ENCODE peak calls at places on chromosomes 3 and 15, in nine cellular contexts. A is A673, T is pancreas, C is AG09309, M is fibroblast of mammary gland, W is fibroblast of pulmonary artery, G is fibroblast of lung, B is neural progenitor cell, K is psoas muscle. H is an unnamed sample.

GRCh38 chr3:129604942-129605592 is 1.4 kb downstream of the PLXND1 start:
- DNase-seq in A (no peak), T (no peak), C (no peak), M (no peak), W (no peak), G (no peak), B (peak; percentile 90), K (no peak), H (no peak)

GRCh38 chr15:64137226-64137833 is 14.2 kb upstream of the SNX22 start:
- DNase-seq in A (no peak), T (no peak), C (no peak), M (no peak), W (no peak), G (no peak), B (no peak), K (no peak), H (no peak)

GRCh38 chr3:116141724-116142123 is 303.6 kb downstream of the LSAMP start:
- DNase-seq in A (no peak), T (no peak), C (no peak), M (peak; percentile 13), W (no peak), G (peak; percentile 32), B (no peak), K (no peak), H (no peak)

GRCh38 chr3:47003461-47004368 is 24.2 kb downstream of the NBEAL2 start:
- DNase-seq in A (no peak), T (peak; percentile 12), C (no peak), M (no peak), W (no peak), G (no peak), B (no peak), K (peak; percentile 50), H (no peak)

GRCh38 chr3:177440456-177441105 is 243.3 kb upstream of the TBL1XR1 start:
- DNase-seq in A (no peak), T (no peak), C (no peak), M (peak; percentile 61), W (no peak), G (no peak), B (no peak), K (no peak), H (no peak)

GRCh38 chr3:11820540-11821041 is 26.1 kb downstream of the TAMM41 start:
- DNase-seq in A (peak; percentile 33), T (no peak), C (no peak), M (peak; percentile 56), W (no peak), G (peak; percentile 63), B (no peak), K (no peak), H (no peak)

GRCh38 chr3:150314248-150315027 is 93.7 kb upstream of the TSC22D2 start:
- DNase-seq in A (no peak), T (peak; percentile 62), C (no peak), M (no peak), W (no peak), G (peak; percentile 42), B (no peak), K (no peak), H (no peak)

GRCh38 chr3:58434511-58434910 is 879 bp upstream of the PDHB start:
- DNase-seq in A (no peak), T (no peak), C (no peak), M (no peak), W (no peak), G (no peak), B (peak; percentile 43), K (no peak), H (no peak)

GRCh38 chr3:124492824-124493223 is 237.4 kb upstream of the UMPS start:
- DNase-seq in A (peak; percentile 48), T (peak; percentile 44), C (no peak), M (peak; percentile 32), W (peak; percentile 21), G (peak; percentile 14), B (no peak), K (no peak), H (peak; percentile 28)

GRCh38 chr3:32438596-32439344 is 47.1 kb downstream of the CMTM7 start:
- DNase-seq in A (no peak), T (no peak), C (no peak), M (no peak), W (peak; percentile 53), G (no peak), B (no peak), K (no peak), H (no peak)

GRCh38 chr15:43483306-43484128 is 9.4 kb downstream of the TP53BP1 start:
- DNase-seq in A (peak; percentile 43), T (no peak), C (no peak), M (peak; percentile 50), W (peak; percentile 55), G (peak; percentile 57), B (no peak), K (no peak), H (peak; percentile 43)

GRCh38 chr3:143040264-143040879 is 39.0 kb downstream of the U2SURP start:
- DNase-seq in A (peak; percentile 32), T (no peak), C (no peak), M (peak; percentile 66), W (peak; percentile 70), G (peak; percentile 63), B (peak; percentile 19), K (no peak), H (peak; percentile 55)

GRCh38 chr3:66196633-66197032 is 24.2 kb upstream of the SLC25A26 start:
- DNase-seq in A (no peak), T (no peak), C (no peak), M (peak; percentile 16), W (no peak), G (peak; percentile 26), B (no peak), K (no peak), H (peak; percentile 17)
- TF ChIP-seq CTCF in A (peak; percentile 51), T (no peak), C (no peak), M (peak; percentile 19), W (peak; percentile 25), G (no peak), B (peak; percentile 31), K (peak; percentile 33), H (peak; percentile 25)

DNA sequence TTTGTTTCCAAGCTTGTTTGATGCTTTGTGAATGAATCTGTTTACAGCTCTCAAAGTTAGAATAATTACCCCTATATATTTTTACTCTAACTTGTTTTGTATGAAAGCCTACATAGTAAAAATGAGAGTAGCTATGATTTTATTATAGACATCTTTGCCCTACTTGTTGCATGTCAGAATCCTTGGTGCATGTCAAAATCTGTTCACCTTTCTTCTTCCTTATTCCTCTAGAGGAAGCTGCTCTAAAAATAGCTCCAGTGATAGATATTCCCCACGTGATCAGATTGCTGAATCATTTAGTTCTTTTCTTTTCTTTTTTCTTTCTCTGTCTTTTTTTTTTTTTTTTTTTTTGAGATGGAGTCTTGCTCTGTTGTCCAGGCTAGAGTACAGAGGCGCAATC is 39.8 kb downstream of the LRRC49 start:
- DNase-seq in A (no peak), T (no peak), C (no peak), M (no peak), W (no peak), G (no peak), B (no peak), K (no peak), H (no peak)
- H3K4me3 ChIP-seq in A (no peak overlapping the region), T (no peak overlapping the region), C (no peak overlapping the region), M (no peak overlapping the region), W (no peak overlapping the region), G (no peak overlapping the region), B (no peak overlapping the region), K (no peak overlapping the region), H (no peak overlapping the region)

GRCh38 chr3:66486646-66487045 is 14.2 kb downstream of the LRIG1 start:
- DNase-seq in A (no peak), T (no peak), C (peak; percentile 61), M (peak; percentile 85), W (peak; percentile 66), G (peak; percentile 93), B (no peak), K (no peak), H (peak; percentile 74)

GRCh38 chr3:66484106-66484857 is 16.5 kb downstream of the LRIG1 start:
- DNase-seq in A (no peak), T (no peak), C (no peak), M (no peak), W (no peak), G (no peak), B (peak; percentile 46), K (no peak), H (no peak)

GRCh38 chr3:66487475-66487874 is 13.3 kb downstream of the LRIG1 start:
- DNase-seq in A (no peak), T (no peak), C (no peak), M (peak; percentile 87), W (no peak), G (peak; percentile 71), B (no peak), K (no peak), H (peak; percentile 41)

GRCh38 chr3:66486187-66486586 is 14.6 kb downstream of the LRIG1 start:
- DNase-seq in A (no peak), T (no peak), C (no peak), M (peak; percentile 52), W (no peak), G (no peak), B (no peak), K (no peak), H (no peak)

DNA sequence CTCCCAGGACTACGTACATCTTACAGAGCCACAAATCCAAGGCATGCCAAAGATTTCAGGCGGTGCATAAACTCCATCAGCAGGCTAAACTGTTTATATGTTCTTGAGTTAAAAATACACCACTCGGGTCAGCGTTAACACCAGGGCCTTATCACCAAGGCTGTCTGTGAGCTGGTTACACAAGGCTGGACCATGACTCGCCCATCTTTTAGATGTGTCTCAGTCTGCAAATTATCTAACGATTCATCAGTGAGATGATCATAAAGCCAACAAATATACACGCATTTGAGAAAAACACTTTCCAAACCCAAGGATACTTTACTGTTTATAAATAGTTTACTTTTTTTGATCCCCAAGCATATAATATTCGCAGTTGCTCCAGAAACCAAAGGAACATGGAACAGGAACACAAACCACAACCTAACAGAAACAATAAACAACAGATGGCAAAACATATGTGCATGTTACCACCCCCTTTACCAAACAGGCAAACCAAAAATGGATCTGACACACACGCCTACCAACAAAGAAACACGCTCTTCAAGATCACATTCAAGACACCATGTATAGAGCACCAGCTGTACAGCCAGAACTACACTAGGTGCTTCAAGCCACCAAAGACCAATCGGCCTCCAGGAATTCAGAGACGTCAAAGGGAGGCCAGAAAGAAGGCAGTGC is 15.4 kb downstream of the LRIG1 start:
- DNase-seq in A (no peak), T (no peak), C (no peak), M (peak; percentile 78), W (peak; percentile 40), G (peak; percentile 95), B (no peak), K (no peak), H (peak; percentile 98)
- TF ChIP-seq CTCF in A (no peak), T (no peak), C (no peak), M (no peak), W (no peak), G (no peak), B (no peak), K (no peak), H (no peak)

DNA sequence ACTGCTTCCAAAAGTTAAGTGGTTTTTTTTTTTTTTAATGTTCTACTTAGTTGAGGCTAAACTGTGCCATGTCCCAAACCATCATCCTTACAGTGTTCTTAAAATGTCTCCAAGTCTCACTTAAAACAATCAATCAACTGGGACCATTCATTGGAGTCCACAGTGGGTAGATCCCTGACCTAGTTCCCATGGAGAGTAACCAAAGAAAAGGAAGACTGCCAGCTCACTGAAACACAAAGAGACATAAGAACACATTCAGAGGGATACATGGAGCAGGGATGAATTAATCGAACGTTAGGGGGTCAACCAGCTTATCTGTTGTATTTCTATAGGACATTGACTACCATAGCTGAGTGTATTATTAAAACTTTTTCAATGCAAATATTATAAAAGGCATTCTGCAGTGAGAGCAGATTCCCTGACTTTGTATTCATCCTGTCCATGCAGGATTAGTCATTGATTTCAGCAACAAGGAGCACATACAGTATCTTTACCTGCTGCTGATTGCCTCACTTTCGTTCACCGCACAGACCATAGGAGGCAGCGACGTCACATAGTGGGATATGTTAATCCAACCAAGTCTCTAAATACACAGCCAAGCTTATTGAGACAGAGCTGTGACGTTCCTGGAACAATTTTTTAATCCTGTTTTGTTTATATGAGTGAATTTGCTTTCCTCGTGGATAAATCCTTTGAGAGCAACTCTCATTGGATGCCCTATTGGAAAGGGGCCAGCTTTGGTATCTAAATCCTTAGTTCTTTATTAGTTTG is 365.0 kb upstream of the RBMS3 start:
- DNase-seq in A (peak; percentile 75), T (no peak), C (peak; percentile 23), M (peak; percentile 81), W (peak; percentile 82), G (peak; percentile 91), B (peak; percentile 65), K (no peak), H (peak; percentile 95)
- H3K4me3 ChIP-seq in A (peak overlapping the region; percentile 35), T (no peak overlapping the region), C (no peak overlapping the region), M (no peak overlapping the region), W (peak overlapping the region; percentile 25), G (peak overlapping the region; percentile 34), B (no peak overlapping the region), K (peak overlapping the region; percentile 58), H (peak overlapping the region; percentile 44)

H was measured in fibroblast of villous mesenchyme.